ENCODE peak calls at places on chromosome 5, in ten cellular contexts. One of them, this sample, is unnamed.

GRCh38 chr5:133688386-133688785 is 76.0 kb upstream of the FSTL4 start:
- DNase-seq in activated T-helper 9 cell treated with anti-CD3 and anti-CD28 coated beads, Interleukin-2, amount 50 U/mL, for 16 hours: no peak
- DNase-seq in cardiac septum: no peak
- DNase-seq in GM12892: no peak
- DNase-seq in stimulated activated CD4-positive, alpha-beta T cell treated with anti-CD3 and anti-CD28 coated beads, Interleukin-4, amount 100 ng/mL, for 1 hour: no peak
- DNase-seq in stimulated activated CD8-positive, alpha-beta memory T cell treated with anti-CD3 and anti-CD28 coated beads, Interleukin-4, amount 100 ng/mL, for 1 hour: no peak
- DNase-seq in midbrain: no peak
- DNase-seq in cardiac muscle cell: no peak
- DNase-seq in AG08396: no peak
- DNase-seq in HCT116: no peak
- DNase-seq in this sample: no peak

GRCh38 chr5:152990771-152991170 is 499.7 kb upstream of the GRIA1 start:
- DNase-seq in HCT116: no peak
- DNase-seq in GM12892: no peak
- DNase-seq in cardiac septum: no peak
- DNase-seq in stimulated activated CD8-positive, alpha-beta memory T cell treated with anti-CD3 and anti-CD28 coated beads, Interleukin-4, amount 100 ng/mL, for 1 hour: no peak
- DNase-seq in stimulated activated CD4-positive, alpha-beta T cell treated with anti-CD3 and anti-CD28 coated beads, Interleukin-4, amount 100 ng/mL, for 1 hour: no peak
- DNase-seq in AG08396: no peak
- DNase-seq in activated T-helper 9 cell treated with anti-CD3 and anti-CD28 coated beads, Interleukin-2, amount 50 U/mL, for 16 hours: no peak
- DNase-seq in midbrain: no peak
- DNase-seq in cardiac muscle cell: no peak
- DNase-seq in this sample: no peak

GRCh38 chr5:139817362-139817761 is 21.8 kb downstream of the PSD2 start:
- DNase-seq in cardiac septum: peak; percentile 59
- DNase-seq in cardiac muscle cell: no peak
- DNase-seq in activated T-helper 9 cell treated with anti-CD3 and anti-CD28 coated beads, Interleukin-2, amount 50 U/mL, for 16 hours: no peak
- DNase-seq in HCT116: no peak
- DNase-seq in AG08396: no peak
- DNase-seq in midbrain: no peak
- DNase-seq in stimulated activated CD8-positive, alpha-beta memory T cell treated with anti-CD3 and anti-CD28 coated beads, Interleukin-4, amount 100 ng/mL, for 1 hour: no peak
- DNase-seq in GM12892: no peak
- DNase-seq in stimulated activated CD4-positive, alpha-beta T cell treated with anti-CD3 and anti-CD28 coated beads, Interleukin-4, amount 100 ng/mL, for 1 hour: no peak
- DNase-seq in this sample: no peak

GRCh38 chr5:162274684-162275083 is 207.1 kb downstream of the GABRG2 start:
- DNase-seq in HCT116: no peak
- DNase-seq in AG08396: no peak
- DNase-seq in cardiac septum: no peak
- DNase-seq in cardiac muscle cell: no peak
- DNase-seq in activated T-helper 9 cell treated with anti-CD3 and anti-CD28 coated beads, Interleukin-2, amount 50 U/mL, for 16 hours: no peak
- DNase-seq in stimulated activated CD4-positive, alpha-beta T cell treated with anti-CD3 and anti-CD28 coated beads, Interleukin-4, amount 100 ng/mL, for 1 hour: no peak
- DNase-seq in midbrain: no peak
- DNase-seq in stimulated activated CD8-positive, alpha-beta memory T cell treated with anti-CD3 and anti-CD28 coated beads, Interleukin-4, amount 100 ng/mL, for 1 hour: no peak
- DNase-seq in GM12892: no peak
- DNase-seq in this sample: no peak

GRCh38 chr5:134550271-134551214 is 25.1 kb downstream of the JADE2 start:
- DNase-seq in activated T-helper 9 cell treated with anti-CD3 and anti-CD28 coated beads, Interleukin-2, amount 50 U/mL, for 16 hours: no peak
- DNase-seq in stimulated activated CD4-positive, alpha-beta T cell treated with anti-CD3 and anti-CD28 coated beads, Interleukin-4, amount 100 ng/mL, for 1 hour: no peak
- DNase-seq in HCT116: no peak
- DNase-seq in midbrain: no peak
- DNase-seq in cardiac septum: no peak
- DNase-seq in stimulated activated CD8-positive, alpha-beta memory T cell treated with anti-CD3 and anti-CD28 coated beads, Interleukin-4, amount 100 ng/mL, for 1 hour: no peak
- DNase-seq in GM12892: no peak
- DNase-seq in cardiac muscle cell: no peak
- DNase-seq in AG08396: no peak
- DNase-seq in this sample: no peak

GRCh38 chr5:59221769-59222168 is 638.9 kb downstream of the RAB3C start:
- DNase-seq in AG08396: no peak
- DNase-seq in stimulated activated CD8-positive, alpha-beta memory T cell treated with anti-CD3 and anti-CD28 coated beads, Interleukin-4, amount 100 ng/mL, for 1 hour: no peak
- DNase-seq in cardiac muscle cell: no peak
- DNase-seq in HCT116: no peak
- DNase-seq in midbrain: no peak
- DNase-seq in GM12892: no peak
- DNase-seq in activated T-helper 9 cell treated with anti-CD3 and anti-CD28 coated beads, Interleukin-2, amount 50 U/mL, for 16 hours: no peak
- DNase-seq in stimulated activated CD4-positive, alpha-beta T cell treated with anti-CD3 and anti-CD28 coated beads, Interleukin-4, amount 100 ng/mL, for 1 hour: no peak
- DNase-seq in cardiac septum: no peak
- DNase-seq in this sample: no peak

GRCh38 chr5:58459276-58459859 is 518 bp downstream of the PLK2 start:
- DNase-seq in cardiac septum: peak; percentile 78
- DNase-seq in cardiac muscle cell: peak; percentile 57
- DNase-seq in AG08396: peak; percentile 24
- DNase-seq in stimulated activated CD4-positive, alpha-beta T cell treated with anti-CD3 and anti-CD28 coated beads, Interleukin-4, amount 100 ng/mL, for 1 hour: no peak
- DNase-seq in HCT116: no peak
- DNase-seq in GM12892: no peak
- DNase-seq in activated T-helper 9 cell treated with anti-CD3 and anti-CD28 coated beads, Interleukin-2, amount 50 U/mL, for 16 hours: peak; percentile 10
- DNase-seq in stimulated activated CD8-positive, alpha-beta memory T cell treated with anti-CD3 and anti-CD28 coated beads, Interleukin-4, amount 100 ng/mL, for 1 hour: no peak
- DNase-seq in midbrain: no peak
- DNase-seq in this sample: peak; percentile 41

GRCh38 chr5:176994460-176995121 is 12.0 kb downstream of the UIMC1 start:
- DNase-seq in cardiac muscle cell: peak; percentile 96
- DNase-seq in midbrain: no peak
- DNase-seq in activated T-helper 9 cell treated with anti-CD3 and anti-CD28 coated beads, Interleukin-2, amount 50 U/mL, for 16 hours: no peak
- DNase-seq in cardiac septum: peak; percentile 87
- DNase-seq in GM12892: peak; percentile 17
- DNase-seq in stimulated activated CD4-positive, alpha-beta T cell treated with anti-CD3 and anti-CD28 coated beads, Interleukin-4, amount 100 ng/mL, for 1 hour: no peak
- DNase-seq in stimulated activated CD8-positive, alpha-beta memory T cell treated with anti-CD3 and anti-CD28 coated beads, Interleukin-4, amount 100 ng/mL, for 1 hour: no peak
- DNase-seq in HCT116: no peak
- DNase-seq in AG08396: no peak
- DNase-seq in this sample: no peak

GRCh38 chr5:42949348-42950090 is 90.6 kb downstream of the ANXA2R start:
- DNase-seq in stimulated activated CD8-positive, alpha-beta memory T cell treated with anti-CD3 and anti-CD28 coated beads, Interleukin-4, amount 100 ng/mL, for 1 hour: peak; percentile 29
- DNase-seq in cardiac muscle cell: peak; percentile 87
- DNase-seq in cardiac septum: peak; percentile 81
- DNase-seq in stimulated activated CD4-positive, alpha-beta T cell treated with anti-CD3 and anti-CD28 coated beads, Interleukin-4, amount 100 ng/mL, for 1 hour: peak; percentile 39
- DNase-seq in activated T-helper 9 cell treated with anti-CD3 and anti-CD28 coated beads, Interleukin-2, amount 50 U/mL, for 16 hours: peak; percentile 33
- DNase-seq in HCT116: no peak
- DNase-seq in AG08396: peak; percentile 35
- DNase-seq in GM12892: peak; percentile 48
- DNase-seq in midbrain: no peak
- DNase-seq in this sample: no peak

GRCh38 chr5:132813599-132814440 is 718 bp downstream of the SOWAHA start:
- DNase-seq in AG08396: no peak
- DNase-seq in cardiac septum: no peak
- DNase-seq in HCT116: no peak
- DNase-seq in stimulated activated CD4-positive, alpha-beta T cell treated with anti-CD3 and anti-CD28 coated beads, Interleukin-4, amount 100 ng/mL, for 1 hour: no peak
- DNase-seq in stimulated activated CD8-positive, alpha-beta memory T cell treated with anti-CD3 and anti-CD28 coated beads, Interleukin-4, amount 100 ng/mL, for 1 hour: no peak
- DNase-seq in cardiac muscle cell: no peak
- DNase-seq in GM12892: peak; percentile 66
- DNase-seq in activated T-helper 9 cell treated with anti-CD3 and anti-CD28 coated beads, Interleukin-2, amount 50 U/mL, for 16 hours: no peak
- DNase-seq in midbrain: peak; percentile 43
- DNase-seq in this sample: peak; percentile 21

GRCh38 chr5:76641514-76642120 is 18.4 kb upstream of the F2RL2 start:
- DNase-seq in activated T-helper 9 cell treated with anti-CD3 and anti-CD28 coated beads, Interleukin-2, amount 50 U/mL, for 16 hours: peak; percentile 21
- DNase-seq in cardiac septum: no peak
- DNase-seq in GM12892: no peak
- DNase-seq in stimulated activated CD8-positive, alpha-beta memory T cell treated with anti-CD3 and anti-CD28 coated beads, Interleukin-4, amount 100 ng/mL, for 1 hour: peak; percentile 47
- DNase-seq in AG08396: peak; percentile 47
- DNase-seq in stimulated activated CD4-positive, alpha-beta T cell treated with anti-CD3 and anti-CD28 coated beads, Interleukin-4, amount 100 ng/mL, for 1 hour: peak; percentile 55
- DNase-seq in HCT116: peak; percentile 71
- DNase-seq in cardiac muscle cell: peak; percentile 87
- DNase-seq in midbrain: peak; percentile 40
- DNase-seq in this sample: peak; percentile 83

GRCh38 chr5:143693691-143694252 is 118.2 kb upstream of the HMHB1 start:
- DNase-seq in GM12892: no peak
- DNase-seq in stimulated activated CD4-positive, alpha-beta T cell treated with anti-CD3 and anti-CD28 coated beads, Interleukin-4, amount 100 ng/mL, for 1 hour: no peak
- DNase-seq in HCT116: no peak
- DNase-seq in cardiac septum: no peak
- DNase-seq in cardiac muscle cell: no peak
- DNase-seq in midbrain: no peak
- DNase-seq in stimulated activated CD8-positive, alpha-beta memory T cell treated with anti-CD3 and anti-CD28 coated beads, Interleukin-4, amount 100 ng/mL, for 1 hour: no peak
- DNase-seq in activated T-helper 9 cell treated with anti-CD3 and anti-CD28 coated beads, Interleukin-2, amount 50 U/mL, for 16 hours: no peak
- DNase-seq in AG08396: no peak
- DNase-seq in this sample: no peak

GRCh38 chr5:143931389-143931984 is 119.5 kb downstream of the HMHB1 start:
- DNase-seq in AG08396: no peak
- DNase-seq in activated T-helper 9 cell treated with anti-CD3 and anti-CD28 coated beads, Interleukin-2, amount 50 U/mL, for 16 hours: no peak
- DNase-seq in cardiac muscle cell: no peak
- DNase-seq in cardiac septum: no peak
- DNase-seq in stimulated activated CD4-positive, alpha-beta T cell treated with anti-CD3 and anti-CD28 coated beads, Interleukin-4, amount 100 ng/mL, for 1 hour: no peak
- DNase-seq in stimulated activated CD8-positive, alpha-beta memory T cell treated with anti-CD3 and anti-CD28 coated beads, Interleukin-4, amount 100 ng/mL, for 1 hour: no peak
- DNase-seq in midbrain: peak; percentile 66
- DNase-seq in GM12892: no peak
- DNase-seq in HCT116: no peak
- DNase-seq in this sample: peak; percentile 4

GRCh38 chr5:41722359-41722950 is 147.8 kb downstream of the OXCT1 start:
- DNase-seq in cardiac septum: no peak
- DNase-seq in GM12892: no peak
- DNase-seq in stimulated activated CD4-positive, alpha-beta T cell treated with anti-CD3 and anti-CD28 coated beads, Interleukin-4, amount 100 ng/mL, for 1 hour: no peak
- DNase-seq in AG08396: no peak
- DNase-seq in cardiac muscle cell: peak; percentile 44
- DNase-seq in HCT116: no peak
- DNase-seq in activated T-helper 9 cell treated with anti-CD3 and anti-CD28 coated beads, Interleukin-2, amount 50 U/mL, for 16 hours: peak; percentile 0
- DNase-seq in midbrain: no peak
- DNase-seq in stimulated activated CD8-positive, alpha-beta memory T cell treated with anti-CD3 and anti-CD28 coated beads, Interleukin-4, amount 100 ng/mL, for 1 hour: no peak
- DNase-seq in this sample: no peak

GRCh38 chr5:53831496-53831895 is 271.1 kb downstream of the NDUFS4 start:
- DNase-seq in cardiac muscle cell: no peak
- DNase-seq in HCT116: no peak
- DNase-seq in GM12892: no peak
- DNase-seq in cardiac septum: no peak
- DNase-seq in activated T-helper 9 cell treated with anti-CD3 and anti-CD28 coated beads, Interleukin-2, amount 50 U/mL, for 16 hours: no peak
- DNase-seq in stimulated activated CD4-positive, alpha-beta T cell treated with anti-CD3 and anti-CD28 coated beads, Interleukin-4, amount 100 ng/mL, for 1 hour: no peak
- DNase-seq in AG08396: no peak
- DNase-seq in midbrain: no peak
- DNase-seq in stimulated activated CD8-positive, alpha-beta memory T cell treated with anti-CD3 and anti-CD28 coated beads, Interleukin-4, amount 100 ng/mL, for 1 hour: no peak
- DNase-seq in this sample: no peak

GRCh38 chr5:157520911-157521703 is 54.5 kb downstream of the ADAM19 start:
- DNase-seq in stimulated activated CD4-positive, alpha-beta T cell treated with anti-CD3 and anti-CD28 coated beads, Interleukin-4, amount 100 ng/mL, for 1 hour: no peak
- DNase-seq in AG08396: no peak
- DNase-seq in cardiac septum: peak; percentile 79
- DNase-seq in activated T-helper 9 cell treated with anti-CD3 and anti-CD28 coated beads, Interleukin-2, amount 50 U/mL, for 16 hours: no peak
- DNase-seq in GM12892: no peak
- DNase-seq in HCT116: no peak
- DNase-seq in midbrain: no peak
- DNase-seq in stimulated activated CD8-positive, alpha-beta memory T cell treated with anti-CD3 and anti-CD28 coated beads, Interleukin-4, amount 100 ng/mL, for 1 hour: no peak
- DNase-seq in cardiac muscle cell: peak; percentile 90
- DNase-seq in this sample: peak; percentile 76

GRCh38 chr5:51958473-51958872 is 575.2 kb downstream of the ISL1 start:
- DNase-seq in HCT116: no peak
- DNase-seq in GM12892: no peak
- DNase-seq in AG08396: no peak
- DNase-seq in cardiac septum: no peak
- DNase-seq in activated T-helper 9 cell treated with anti-CD3 and anti-CD28 coated beads, Interleukin-2, amount 50 U/mL, for 16 hours: no peak
- DNase-seq in cardiac muscle cell: no peak
- DNase-seq in stimulated activated CD8-positive, alpha-beta memory T cell treated with anti-CD3 and anti-CD28 coated beads, Interleukin-4, amount 100 ng/mL, for 1 hour: no peak
- DNase-seq in stimulated activated CD4-positive, alpha-beta T cell treated with anti-CD3 and anti-CD28 coated beads, Interleukin-4, amount 100 ng/mL, for 1 hour: no peak
- DNase-seq in midbrain: no peak
- DNase-seq in this sample: no peak

GRCh38 chr5:133869675-133869978 is 98.8 kb downstream of the C5orf15 start:
- DNase-seq in HCT116: no peak
- DNase-seq in stimulated activated CD4-positive, alpha-beta T cell treated with anti-CD3 and anti-CD28 coated beads, Interleukin-4, amount 100 ng/mL, for 1 hour: no peak
- DNase-seq in cardiac septum: no peak
- DNase-seq in AG08396: no peak
- DNase-seq in cardiac muscle cell: no peak
- DNase-seq in GM12892: no peak
- DNase-seq in stimulated activated CD8-positive, alpha-beta memory T cell treated with anti-CD3 and anti-CD28 coated beads, Interleukin-4, amount 100 ng/mL, for 1 hour: no peak
- DNase-seq in activated T-helper 9 cell treated with anti-CD3 and anti-CD28 coated beads, Interleukin-2, amount 50 U/mL, for 16 hours: no peak
- DNase-seq in midbrain: peak; percentile 48
- DNase-seq in this sample: peak; percentile 54

GRCh38 chr5:126543660-126544059 is 51.4 kb downstream of the ALDH7A1 start:
- DNase-seq in GM12892: no peak
- DNase-seq in activated T-helper 9 cell treated with anti-CD3 and anti-CD28 coated beads, Interleukin-2, amount 50 U/mL, for 16 hours: no peak
- DNase-seq in HCT116: no peak
- DNase-seq in cardiac septum: no peak
- DNase-seq in AG08396: no peak
- DNase-seq in stimulated activated CD4-positive, alpha-beta T cell treated with anti-CD3 and anti-CD28 coated beads, Interleukin-4, amount 100 ng/mL, for 1 hour: no peak
- DNase-seq in stimulated activated CD8-positive, alpha-beta memory T cell treated with anti-CD3 and anti-CD28 coated beads, Interleukin-4, amount 100 ng/mL, for 1 hour: no peak
- DNase-seq in cardiac muscle cell: no peak
- DNase-seq in midbrain: no peak
- DNase-seq in this sample: no peak

GRCh38 chr5:81789033-81789432 is 38.1 kb upstream of the SSBP2 start:
- DNase-seq in stimulated activated CD4-positive, alpha-beta T cell treated with anti-CD3 and anti-CD28 coated beads, Interleukin-4, amount 100 ng/mL, for 1 hour: no peak
- DNase-seq in AG08396: no peak
- DNase-seq in HCT116: no peak
- DNase-seq in cardiac septum: no peak
- DNase-seq in GM12892: no peak
- DNase-seq in activated T-helper 9 cell treated with anti-CD3 and anti-CD28 coated beads, Interleukin-2, amount 50 U/mL, for 16 hours: no peak
- DNase-seq in midbrain: no peak
- DNase-seq in cardiac muscle cell: peak; percentile 29
- DNase-seq in stimulated activated CD8-positive, alpha-beta memory T cell treated with anti-CD3 and anti-CD28 coated beads, Interleukin-4, amount 100 ng/mL, for 1 hour: no peak
- DNase-seq in this sample: no peak

GRCh38 chr5:140131967-140132409 is 6.3 kb downstream of the IGIP start:
- DNase-seq in stimulated activated CD4-positive, alpha-beta T cell treated with anti-CD3 and anti-CD28 coated beads, Interleukin-4, amount 100 ng/mL, for 1 hour: no peak
- DNase-seq in stimulated activated CD8-positive, alpha-beta memory T cell treated with anti-CD3 and anti-CD28 coated beads, Interleukin-4, amount 100 ng/mL, for 1 hour: no peak
- DNase-seq in GM12892: no peak
- DNase-seq in cardiac septum: no peak
- DNase-seq in AG08396: peak; percentile 81
- DNase-seq in HCT116: peak; percentile 33
- DNase-seq in activated T-helper 9 cell treated with anti-CD3 and anti-CD28 coated beads, Interleukin-2, amount 50 U/mL, for 16 hours: no peak
- DNase-seq in midbrain: no peak
- DNase-seq in cardiac muscle cell: peak; percentile 89
- DNase-seq in this sample: no peak

GRCh38 chr5:66239034-66239433 is 94.9 kb downstream of the SREK1 start:
- DNase-seq in stimulated activated CD4-positive, alpha-beta T cell treated with anti-CD3 and anti-CD28 coated beads, Interleukin-4, amount 100 ng/mL, for 1 hour: no peak
- DNase-seq in activated T-helper 9 cell treated with anti-CD3 and anti-CD28 coated beads, Interleukin-2, amount 50 U/mL, for 16 hours: no peak
- DNase-seq in GM12892: no peak
- DNase-seq in HCT116: peak; percentile 19
- DNase-seq in stimulated activated CD8-positive, alpha-beta memory T cell treated with anti-CD3 and anti-CD28 coated beads, Interleukin-4, amount 100 ng/mL, for 1 hour: no peak
- DNase-seq in cardiac septum: no peak
- DNase-seq in AG08396: no peak
- DNase-seq in cardiac muscle cell: peak; percentile 16
- DNase-seq in midbrain: no peak
- DNase-seq in this sample: no peak

GRCh38 chr5:125261505-125262250 is 515.2 kb upstream of the ZNF608 start:
- DNase-seq in GM12892: no peak
- DNase-seq in stimulated activated CD4-positive, alpha-beta T cell treated with anti-CD3 and anti-CD28 coated beads, Interleukin-4, amount 100 ng/mL, for 1 hour: no peak
- DNase-seq in activated T-helper 9 cell treated with anti-CD3 and anti-CD28 coated beads, Interleukin-2, amount 50 U/mL, for 16 hours: no peak
- DNase-seq in midbrain: no peak
- DNase-seq in stimulated activated CD8-positive, alpha-beta memory T cell treated with anti-CD3 and anti-CD28 coated beads, Interleukin-4, amount 100 ng/mL, for 1 hour: no peak
- DNase-seq in HCT116: no peak
- DNase-seq in cardiac septum: no peak
- DNase-seq in cardiac muscle cell: no peak
- DNase-seq in AG08396: no peak
- DNase-seq in this sample: no peak

GRCh38 chr5:155983954-155984353 is 343.0 kb upstream of the SGCD start:
- DNase-seq in AG08396: peak; percentile 30
- DNase-seq in HCT116: no peak
- DNase-seq in cardiac muscle cell: no peak
- DNase-seq in GM12892: no peak
- DNase-seq in stimulated activated CD4-positive, alpha-beta T cell treated with anti-CD3 and anti-CD28 coated beads, Interleukin-4, amount 100 ng/mL, for 1 hour: no peak
- DNase-seq in cardiac septum: no peak
- DNase-seq in stimulated activated CD8-positive, alpha-beta memory T cell treated with anti-CD3 and anti-CD28 coated beads, Interleukin-4, amount 100 ng/mL, for 1 hour: no peak
- DNase-seq in activated T-helper 9 cell treated with anti-CD3 and anti-CD28 coated beads, Interleukin-2, amount 50 U/mL, for 16 hours: no peak
- DNase-seq in midbrain: no peak
- DNase-seq in this sample: no peak

GRCh38 chr5:57675236-57675635 is 192.6 kb upstream of the ACTBL2 start:
- DNase-seq in HCT116: no peak
- DNase-seq in stimulated activated CD8-positive, alpha-beta memory T cell treated with anti-CD3 and anti-CD28 coated beads, Interleukin-4, amount 100 ng/mL, for 1 hour: no peak
- DNase-seq in GM12892: no peak
- DNase-seq in stimulated activated CD4-positive, alpha-beta T cell treated with anti-CD3 and anti-CD28 coated beads, Interleukin-4, amount 100 ng/mL, for 1 hour: no peak
- DNase-seq in cardiac muscle cell: peak; percentile 34
- DNase-seq in cardiac septum: no peak
- DNase-seq in AG08396: no peak
- DNase-seq in activated T-helper 9 cell treated with anti-CD3 and anti-CD28 coated beads, Interleukin-2, amount 50 U/mL, for 16 hours: no peak
- DNase-seq in midbrain: no peak
- DNase-seq in this sample: no peak

GRCh38 chr5:170221319-170221718 is 11.5 kb upstream of the C5orf58 start:
- DNase-seq in cardiac muscle cell: peak; percentile 46
- DNase-seq in cardiac septum: no peak
- DNase-seq in AG08396: no peak
- DNase-seq in stimulated activated CD8-positive, alpha-beta memory T cell treated with anti-CD3 and anti-CD28 coated beads, Interleukin-4, amount 100 ng/mL, for 1 hour: no peak
- DNase-seq in stimulated activated CD4-positive, alpha-beta T cell treated with anti-CD3 and anti-CD28 coated beads, Interleukin-4, amount 100 ng/mL, for 1 hour: no peak
- DNase-seq in HCT116: no peak
- DNase-seq in activated T-helper 9 cell treated with anti-CD3 and anti-CD28 coated beads, Interleukin-2, amount 50 U/mL, for 16 hours: no peak
- DNase-seq in GM12892: no peak
- DNase-seq in midbrain: peak; percentile 64
- DNase-seq in this sample: peak; percentile 26

GRCh38 chr5:32482193-32482592 is 37.7 kb upstream of the ZFR start:
- DNase-seq in cardiac muscle cell: no peak
- DNase-seq in HCT116: no peak
- DNase-seq in GM12892: no peak
- DNase-seq in AG08396: no peak
- DNase-seq in activated T-helper 9 cell treated with anti-CD3 and anti-CD28 coated beads, Interleukin-2, amount 50 U/mL, for 16 hours: no peak
- DNase-seq in cardiac septum: no peak
- DNase-seq in stimulated activated CD8-positive, alpha-beta memory T cell treated with anti-CD3 and anti-CD28 coated beads, Interleukin-4, amount 100 ng/mL, for 1 hour: no peak
- DNase-seq in midbrain: no peak
- DNase-seq in stimulated activated CD4-positive, alpha-beta T cell treated with anti-CD3 and anti-CD28 coated beads, Interleukin-4, amount 100 ng/mL, for 1 hour: no peak
- DNase-seq in this sample: no peak

GRCh38 chr5:163260471-163260870 is 176.9 kb upstream of the CCNG1 start:
- DNase-seq in GM12892: no peak
- DNase-seq in AG08396: no peak
- DNase-seq in HCT116: no peak
- DNase-seq in cardiac muscle cell: no peak
- DNase-seq in activated T-helper 9 cell treated with anti-CD3 and anti-CD28 coated beads, Interleukin-2, amount 50 U/mL, for 16 hours: no peak
- DNase-seq in stimulated activated CD8-positive, alpha-beta memory T cell treated with anti-CD3 and anti-CD28 coated beads, Interleukin-4, amount 100 ng/mL, for 1 hour: no peak
- DNase-seq in stimulated activated CD4-positive, alpha-beta T cell treated with anti-CD3 and anti-CD28 coated beads, Interleukin-4, amount 100 ng/mL, for 1 hour: no peak
- DNase-seq in midbrain: no peak
- DNase-seq in cardiac septum: no peak
- DNase-seq in this sample: no peak

This sample was measured in cerebellar cortex.